ENCODE peak calls at places on chromosomes 3 and 15, in six cellular contexts. B, I, L, M, J and E are unnamed samples. For H3K4me1, the result is how much of the 10 kb centered on the place peaks cover.

GRCh38 chr15:38035701-38036100 is 101.3 kb downstream of the TMCO5A start:
- DNase-seq in J (no peak), M (no peak), L (no peak), B (no peak), I (no peak), E (no peak)

GRCh38 chr15:31452595-31453557 is 126.2 kb downstream of the KLF13 start:
- DNase-seq in M (no peak), I (no peak), J (no peak), L (no peak), B (no peak), E (no peak)

GRCh38 chr3:39327053-39327745 is 2.3 kb upstream of the CCR8 start:
- DNase-seq in B (no peak), I (no peak), L (no peak), J (no peak), M (no peak), E (no peak)

GRCh38 chr15:36814085-36814484 is 234.7 kb downstream of the CDIN1 start:
- DNase-seq in J (no peak), L (no peak), M (no peak), I (no peak), B (no peak), E (no peak)

GRCh38 chr3:123098411-123099330 is 31.8 kb downstream of the PDIA5 start:
- DNase-seq in M (no peak), L (no peak), I (no peak), J (no peak), B (no peak), E (peak)

GRCh38 chr15:77002954-77003912 is 8.3 kb downstream of the PSTPIP1 start:
- DNase-seq in B (no peak), M (peak), J (peak), L (no peak), I (peak), E (no peak)

GRCh38 chr15:48086582-48086981 is 34.2 kb upstream of the SLC24A5 start:
- DNase-seq in M (no peak), B (no peak), L (no peak), I (no peak), J (no peak), E (peak)

GRCh38 chr15:50665938-50666337 is 20.7 kb downstream of the TRPM7 start:
- DNase-seq in J (no peak), M (no peak), B (no peak), L (no peak), I (no peak), E (no peak)

GRCh38 chr3:83039422-83039821 is 1278.0 kb upstream of the GBE1 start:
- DNase-seq in M (no peak), B (no peak), L (no peak), I (no peak), J (no peak), E (no peak)

GRCh38 chr15:66252411-66253295 is 897 bp downstream of the MEGF11 start:
- DNase-seq in L (no peak), I (peak), M (peak), J (no peak), B (peak), E (peak)

GRCh38 chr3:108897883-108898282 is 55.8 kb downstream of the GUCA1C start:
- DNase-seq in J (no peak), L (no peak), M (no peak), B (no peak), I (no peak), E (no peak)

GRCh38 chr3:5126586-5126985 is 4.5 kb downstream of the ARL8B start:
- DNase-seq in J (no peak), M (no peak), B (no peak), I (no peak), L (no peak), E (peak)

GRCh38 chr15:68210821-68211655 is 5.9 kb upstream of the CALML4 start:
- DNase-seq in M (no peak), B (peak), L (no peak), J (no peak), I (peak), E (peak)

GRCh38 chr3:134754768-134755559 is 40.1 kb upstream of the EPHB1 start:
- DNase-seq in I (peak), J (no peak), B (peak), M (no peak), L (peak), E (peak)

GRCh38 chr15:64112904-64113303 is 17.1 kb downstream of the SNX1 start:
- DNase-seq in I (no peak), J (no peak), B (no peak), L (no peak), M (no peak), E (no peak)

GRCh38 chr3:151085889-151086483 is 522 bp downstream of the MED12L start:
- DNase-seq in I (no peak), L (no peak), J (no peak), M (peak), B (peak), E (no peak)

GRCh38 chr3:178602864-178603263 is 66.6 kb downstream of the KCNMB2 start:
- DNase-seq in M (no peak), L (no peak), I (no peak), J (no peak), B (no peak), E (no peak)

GRCh38 chr15:97129684-97130083 is 799.2 kb downstream of the NR2F2 start:
- DNase-seq in B (no peak), I (no peak), L (no peak), J (no peak), M (no peak), E (no peak)

GRCh38 chr15:97124790-97125189 is 794.3 kb downstream of the NR2F2 start:
- DNase-seq in I (no peak), J (no peak), B (no peak), L (no peak), M (no peak), E (no peak)

DNA sequence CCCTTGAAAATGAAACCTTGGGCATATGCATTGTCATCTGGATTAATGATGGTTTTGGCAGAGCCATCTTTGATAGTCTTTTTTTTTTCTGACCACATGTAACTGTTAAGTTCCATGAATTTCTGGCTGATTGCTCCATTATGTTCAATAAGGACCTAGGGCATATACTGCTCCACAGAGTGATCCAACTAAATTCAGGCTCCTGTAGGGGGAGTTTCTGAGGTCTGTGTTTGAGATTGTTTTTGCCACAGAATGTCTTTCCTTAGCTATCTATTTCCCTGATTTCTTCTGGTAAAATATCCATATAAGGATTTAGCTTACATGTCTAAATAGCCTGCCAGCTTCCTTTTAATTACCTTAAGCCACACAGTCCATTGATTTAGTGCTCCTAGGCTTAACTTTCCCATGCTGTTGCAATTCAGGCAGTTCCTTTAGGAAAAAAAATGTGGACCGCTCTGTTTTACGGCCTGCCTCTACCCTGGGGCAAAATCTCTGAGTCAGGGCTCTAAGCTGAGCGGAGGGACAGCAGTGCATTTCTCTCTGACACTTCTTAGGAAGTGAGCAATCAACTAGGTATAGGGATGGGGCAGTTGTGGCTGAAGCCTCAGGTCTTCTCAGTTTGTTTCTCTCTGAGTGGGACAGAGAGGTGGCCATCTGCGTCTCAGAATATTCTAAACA is 796.2 kb downstream of the NR2F2 start:
- DNase-seq in L (no peak), J (no peak), I (no peak), B (no peak), M (no peak), E (no peak)
- TF ChIP-seq CTCF in L (no peak), J (no peak), I (no peak), B (no peak), M (no peak), E (no peak)

GRCh38 chr3:48562367-48563095 is 1.1 kb downstream of the UCN2 start:
- DNase-seq in I (no peak), J (no peak), B (no peak), L (no peak), M (no peak), E (no peak)

GRCh38 chr3:48565186-48565585 is 1.6 kb upstream of the UCN2 start:
- DNase-seq in L (no peak), J (no peak), B (no peak), M (no peak), I (no peak), E (no peak)

GRCh38 chr3:48563382-48563918 is at the start of gene UCN2:
- DNase-seq in J (no peak), L (no peak), B (no peak), M (no peak), I (no peak), E (no peak)

GRCh38 chr3:48564667-48565066 is 1.1 kb upstream of the UCN2 start:
- DNase-seq in M (no peak), B (no peak), J (no peak), I (no peak), L (no peak), E (no peak)

GRCh38 chr3:48564022-48564421 is 441 bp upstream of the UCN2 start:
- DNase-seq in I (no peak), J (no peak), B (peak), M (no peak), L (no peak), E (peak)
- H3K4me1 ChIP-seq in I (under half), J (under half), B (half or more), M (under half), L (under half), E (under half)

DNA sequence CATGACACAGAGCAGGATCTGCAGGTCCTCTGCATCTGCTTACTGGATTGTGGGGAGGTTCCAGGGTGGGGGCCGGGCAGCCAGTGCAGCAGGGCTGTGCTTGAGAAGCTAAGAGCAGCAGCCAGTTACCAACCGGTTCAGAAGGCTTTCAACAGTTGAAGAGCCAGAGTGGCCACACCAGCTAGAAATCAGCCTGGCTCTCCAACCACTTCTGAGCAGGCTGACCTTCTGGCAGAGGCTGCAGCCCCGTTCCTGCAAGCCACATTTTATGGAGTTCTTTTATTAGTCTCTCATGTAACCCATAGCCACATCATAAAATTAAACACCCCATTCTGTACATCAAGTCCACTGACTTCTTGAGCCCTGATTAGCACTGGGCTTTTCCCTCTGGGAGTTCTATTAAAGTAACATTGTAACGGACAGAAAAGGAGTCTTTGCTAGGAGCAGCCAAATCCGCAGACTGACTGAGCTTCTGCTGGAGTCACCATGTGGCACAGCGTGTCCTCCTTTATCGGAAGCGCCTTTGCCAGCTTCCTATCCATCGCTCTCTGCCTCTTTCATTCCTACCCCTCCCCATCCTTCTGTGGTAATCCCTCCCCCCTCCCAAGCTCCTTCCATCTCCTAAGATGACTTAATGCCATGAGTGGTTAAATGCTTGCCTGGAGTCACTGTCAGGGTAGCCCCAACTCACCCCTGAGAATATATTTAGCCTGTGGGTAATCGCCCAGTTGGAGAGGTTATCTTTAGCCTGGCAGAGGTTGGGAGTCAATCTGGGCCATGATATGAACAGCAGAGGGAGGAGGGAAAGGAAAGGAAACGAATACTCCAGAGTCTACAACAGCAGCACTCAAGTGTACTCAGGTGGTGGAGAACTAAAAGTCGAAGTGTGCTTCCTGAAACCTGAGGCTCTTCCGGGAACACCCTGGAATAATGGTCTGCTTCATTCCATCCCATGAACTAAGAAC is 138.4 kb upstream of the HES1 start:
- DNase-seq in J (no peak), I (peak), B (no peak), M (no peak), L (no peak), E (peak)
- H3K27ac ChIP-seq in J (peak), I (peak), B (no peak), M (no peak), L (no peak), E (peak)

DNA sequence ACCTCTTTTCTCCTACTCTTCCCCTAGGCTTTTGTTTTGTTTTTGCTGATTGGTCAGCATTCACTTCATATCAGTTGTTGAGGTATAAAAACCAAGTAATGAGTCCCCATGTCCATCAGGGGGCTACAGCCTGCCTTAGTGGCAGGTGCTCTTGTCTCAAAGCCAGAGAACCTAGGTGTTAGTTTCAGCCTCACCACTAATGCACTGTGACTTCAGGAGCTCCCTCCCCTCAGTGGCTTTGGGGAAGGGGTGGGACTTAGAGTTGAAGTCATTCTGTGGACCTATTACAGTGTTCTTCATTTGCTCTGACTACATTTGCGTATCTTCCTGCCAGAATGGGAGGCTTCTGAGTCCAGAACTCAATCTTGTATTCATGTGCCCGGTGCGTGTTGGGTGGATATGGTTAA is 41.6 kb downstream of the NR2C2 start:
- DNase-seq in B (peak), J (no peak), I (no peak), L (no peak), M (no peak), E (peak)
- TF ChIP-seq CTCF in B (no peak), J (no peak), I (no peak), L (no peak), M (no peak), E (no peak)

GRCh38 chr3:16475766-16476165 is 37.7 kb downstream of the RFTN1 start:
- DNase-seq in B (no peak), J (no peak), M (no peak), I (no peak), L (no peak), E (no peak)
- H3K4me1 ChIP-seq in B (under half), J (under half), M (under half), I (half or more), L (half or more), E (under half)

GRCh38 chr3:42685891-42686820 is 819 bp downstream of the KLHL40 start:
- DNase-seq in B (no peak), J (no peak), I (peak), L (no peak), M (no peak), E (peak)

GRCh38 chr3:42684632-42685362 is 540 bp upstream of the KLHL40 start:
- DNase-seq in L (no peak), B (no peak), I (no peak), M (no peak), J (no peak), E (no peak)

GRCh38 chr3:42682301-42683070 is 2.9 kb upstream of the KLHL40 start:
- DNase-seq in J (no peak), I (no peak), L (no peak), M (no peak), B (no peak), E (no peak)

GRCh38 chr3:42685363-42685881 is at the start of gene KLHL40:
- DNase-seq in I (peak), M (no peak), L (no peak), B (no peak), J (no peak), E (no peak)

DNA sequence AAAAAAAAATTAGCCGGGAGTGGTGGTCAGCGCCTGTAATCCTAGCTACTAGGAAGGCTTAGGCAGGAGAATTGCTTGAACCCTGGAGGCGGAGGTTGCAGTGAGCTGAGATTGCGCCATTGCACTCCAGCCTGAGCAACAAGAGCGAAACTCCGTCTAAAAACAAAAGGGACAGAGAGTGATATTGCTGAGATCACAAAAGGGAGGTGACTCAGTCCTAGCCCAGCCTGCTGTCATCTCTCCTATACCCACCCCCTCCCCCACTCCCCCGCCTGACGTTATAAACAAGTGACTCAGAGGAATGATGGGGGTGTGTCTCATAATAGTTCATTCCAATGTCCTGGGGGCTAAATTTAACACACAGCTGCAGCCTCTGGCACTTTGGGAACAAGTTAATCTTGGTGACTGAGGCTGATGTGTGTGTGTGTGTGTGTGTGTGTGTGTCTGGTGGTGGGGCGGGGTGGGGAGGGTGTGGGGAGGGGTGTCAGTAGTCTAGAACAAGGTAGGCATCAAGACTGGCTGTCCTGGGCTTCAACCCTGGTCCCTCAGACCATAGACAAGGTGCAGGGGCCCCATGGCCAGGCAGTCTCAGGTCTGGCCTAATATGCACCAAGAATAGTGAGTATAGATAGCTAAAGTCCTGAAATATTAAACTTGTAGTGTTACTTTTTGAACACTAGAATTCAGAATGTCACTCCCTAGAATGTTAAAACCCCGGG is 1.3 kb upstream of the KLHL40 start:
- DNase-seq in B (peak), I (peak), L (peak), J (no peak), M (peak), E (peak)
- H3K27ac ChIP-seq in B (no peak), I (peak), L (peak), J (peak), M (no peak), E (peak)

GRCh38 chr15:25133804-25134203 is 179.0 kb downstream of the SNRPN start:
- DNase-seq in I (no peak), J (no peak), L (no peak), B (no peak), M (no peak), E (no peak)

GRCh38 chr15:25136119-25136518 is 181.3 kb downstream of the SNRPN start:
- DNase-seq in J (no peak), M (no peak), L (no peak), I (no peak), B (no peak), E (peak)

GRCh38 chr15:25137013-25137412 is 182.2 kb downstream of the SNRPN start:
- DNase-seq in J (no peak), B (no peak), I (no peak), M (no peak), L (no peak), E (no peak)

DNA sequence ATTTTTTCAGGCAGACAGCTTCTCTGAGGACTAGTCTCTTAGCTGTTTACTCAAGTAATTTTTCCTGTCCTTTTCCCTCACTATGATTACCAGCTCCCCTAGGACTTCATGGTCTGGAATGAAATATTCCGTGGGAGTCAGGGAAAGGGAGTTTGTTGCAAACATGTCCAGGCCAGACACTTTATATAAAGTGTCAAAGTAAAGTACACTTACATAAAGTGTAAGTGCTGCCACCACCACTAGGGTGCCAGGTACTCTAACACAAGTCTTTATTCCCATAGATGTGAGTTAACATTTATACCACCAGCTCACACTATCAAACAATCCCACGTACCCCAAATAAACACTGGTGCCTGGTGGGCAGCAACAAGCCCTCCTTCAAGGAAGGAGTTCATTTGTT is 179.8 kb downstream of the SNRPN start:
- DNase-seq in I (no peak), L (no peak), B (no peak), M (no peak), J (no peak), E (peak)
- TF ChIP-seq CTCF in I (peak), L (no peak), B (no peak), M (no peak), J (no peak), E (peak)